ENCODE peak calls at places on chromosome 5, in eight cellular contexts. I is MCF 10A, T is cardiac muscle cell, D is pancreas, O is heart left ventricle, U is HepG2, M is SK-N-SH, Q is astrocyte of the cerebellum. K is an unnamed sample.

GRCh38 chr5:84372066-84372700 is 12.5 kb downstream of the EDIL3 start:
- DNase-seq in I (no peak), O (no peak), U (no peak), T (no peak), M (no peak), Q (peak; percentile 83), D (no peak), K (no peak)

GRCh38 chr5:78591227-78591626 is 57.3 kb downstream of the LHFPL2 start:
- DNase-seq in I (peak; percentile 48), T (no peak), O (no peak), M (no peak), Q (no peak), U (peak; percentile 54), D (no peak), K (peak; percentile 58)

GRCh38 chr5:97297063-97297715 is 114.1 kb upstream of the RIOK2 start:
- DNase-seq in U (peak; percentile 70), M (peak; percentile 32), O (no peak), Q (no peak), D (no peak), I (peak; percentile 56), T (peak; percentile 36), K (no peak)

GRCh38 chr5:107430077-107430625 is 240.6 kb downstream of the EFNA5 start:
- DNase-seq in M (peak; percentile 34), T (peak; percentile 24), Q (no peak), D (no peak), U (no peak), O (no peak), I (peak; percentile 30), K (no peak)

GRCh38 chr5:55692106-55692417 is 20.1 kb downstream of the SLC38A9 start:
- DNase-seq in D (no peak), O (no peak), U (no peak), Q (no peak), M (no peak), I (no peak), T (no peak), K (no peak)

GRCh38 chr5:6056280-6056679 is 322.1 kb downstream of the MED10 start:
- DNase-seq in Q (no peak), T (no peak), O (no peak), D (no peak), I (no peak), U (no peak), M (no peak), K (no peak)

GRCh38 chr5:58455966-58456365 is 3.9 kb downstream of the PLK2 start:
- DNase-seq in M (no peak), T (no peak), U (no peak), I (no peak), Q (no peak), D (no peak), O (no peak), K (no peak)

GRCh38 chr5:55172051-55172899 is 702 bp downstream of the CDC20B start:
- DNase-seq in Q (peak; percentile 72), O (peak; percentile 54), T (peak; percentile 82), D (peak; percentile 65), I (peak; percentile 96), M (peak; percentile 79), U (peak; percentile 80), K (peak; percentile 43)

GRCh38 chr5:96000308-96000707 is 38.7 kb upstream of the ELL2 start:
- DNase-seq in Q (no peak), M (no peak), I (no peak), O (no peak), T (no peak), U (no peak), D (no peak), K (no peak)

GRCh38 chr5:107235167-107235566 is 435.6 kb downstream of the EFNA5 start:
- DNase-seq in T (no peak), D (no peak), O (no peak), Q (no peak), M (no peak), I (no peak), U (no peak), K (no peak)

GRCh38 chr5:91556-92263 is at the start of gene PLEKHG4B:
- DNase-seq in T (peak; percentile 87), U (no peak), M (peak; percentile 95), Q (no peak), O (no peak), D (peak; percentile 16), I (no peak), K (no peak)

GRCh38 chr5:154756871-154757646 is 1.9 kb downstream of the LARP1 start:
- DNase-seq in I (peak; percentile 37), Q (no peak), O (peak; percentile 70), T (peak; percentile 51), D (peak; percentile 62), M (peak; percentile 77), U (no peak), K (no peak)

GRCh38 chr5:132475531-132475930 is 15.0 kb downstream of the IRF1 start:
- DNase-seq in U (peak; percentile 38), O (no peak), M (no peak), I (no peak), T (no peak), Q (no peak), D (no peak), K (no peak)

GRCh38 chr5:34722183-34722582 is 66.1 kb downstream of the RAI14 start:
- DNase-seq in M (no peak), Q (no peak), I (no peak), O (no peak), T (no peak), D (no peak), U (no peak), K (no peak)

GRCh38 chr5:7884491-7885273 is 15.7 kb downstream of the MTRR start:
- DNase-seq in D (no peak), Q (no peak), I (no peak), M (no peak), T (peak; percentile 60), U (no peak), O (no peak), K (no peak)

GRCh38 chr5:131684595-131684994 is 49.6 kb upstream of the RAPGEF6 start:
- DNase-seq in U (peak; percentile 57), T (no peak), O (no peak), M (no peak), Q (no peak), D (no peak), I (no peak), K (no peak)

GRCh38 chr5:85441853-85442252 is 1057.2 kb upstream of the EDIL3 start:
- DNase-seq in D (no peak), U (no peak), M (no peak), T (no peak), O (no peak), Q (no peak), I (no peak), K (no peak)

GRCh38 chr5:160697281-160697680 is 154.7 kb downstream of the ATP10B start:
- DNase-seq in Q (no peak), U (no peak), O (no peak), M (no peak), T (no peak), I (no peak), D (no peak), K (no peak)

GRCh38 chr5:28397502-28397941 is 1359.1 kb upstream of the CDH9 start:
- DNase-seq in I (peak; percentile 46), U (no peak), T (no peak), D (no peak), Q (peak; percentile 72), O (no peak), M (no peak), K (no peak)

GRCh38 chr5:1555011-1555807 is 31.4 kb upstream of the LPCAT1 start:
- DNase-seq in O (no peak), M (no peak), I (peak; percentile 97), U (peak; percentile 96), D (peak; percentile 40), Q (no peak), T (no peak), K (peak; percentile 40)

GRCh38 chr5:153256-153655 is 38.0 kb upstream of the LRRC14B start:
- DNase-seq in M (no peak), O (no peak), T (no peak), Q (no peak), D (no peak), U (no peak), I (no peak), K (no peak)

GRCh38 chr5:91225848-91226686 is 157.1 kb downstream of the ARRDC3 start:
- DNase-seq in U (peak; percentile 24), O (no peak), T (peak; percentile 35), I (peak; percentile 70), M (no peak), Q (no peak), D (peak; percentile 63), K (no peak)
- TF ChIP-seq CTCF in U (peak; percentile 77), O (peak; percentile 14), T (no peak), I (peak; percentile 65), M (peak; percentile 37), Q (peak; percentile 32), D (peak; percentile 35), K (no peak)

GRCh38 chr5:100709771-100710170 is 174.6 kb downstream of the FAM174A start:
- DNase-seq in D (no peak), U (no peak), I (no peak), O (peak; percentile 9), Q (no peak), T (no peak), M (no peak), K (no peak)

GRCh38 chr5:100708625-100709171 is 173.5 kb downstream of the FAM174A start:
- DNase-seq in Q (no peak), O (no peak), T (no peak), M (no peak), U (no peak), D (no peak), I (no peak), K (no peak)

GRCh38 chr5:100706796-100707195 is 171.6 kb downstream of the FAM174A start:
- DNase-seq in I (peak; percentile 58), Q (no peak), O (no peak), D (no peak), M (no peak), U (no peak), T (no peak), K (no peak)
- TF ChIP-seq CTCF in I (peak; percentile 41), Q (no peak), O (peak; percentile 20), D (no peak), M (peak; percentile 40), U (no peak), T (peak; percentile 47), K (no peak)

GRCh38 chr5:168989731-168990505 is 311.0 kb downstream of the SLIT3 start:
- DNase-seq in M (no peak), O (no peak), U (peak; percentile 32), Q (no peak), T (no peak), I (no peak), D (no peak), K (no peak)

GRCh38 chr5:168991991-168992390 is 308.9 kb downstream of the SLIT3 start:
- DNase-seq in M (no peak), O (no peak), D (no peak), Q (no peak), I (no peak), T (no peak), U (no peak), K (no peak)

GRCh38 chr5:168988699-168989098 is 312.2 kb downstream of the SLIT3 start:
- DNase-seq in M (no peak), D (no peak), T (no peak), I (no peak), Q (no peak), U (no peak), O (no peak), K (no peak)

GRCh38 chr5:168992687-168993086 is 308.3 kb downstream of the SLIT3 start:
- DNase-seq in M (peak; percentile 61), D (no peak), Q (no peak), O (no peak), T (peak; percentile 62), I (no peak), U (peak; percentile 16), K (no peak)

GRCh38 chr5:168991311-168991710 is 309.6 kb downstream of the SLIT3 start:
- DNase-seq in D (no peak), Q (no peak), O (no peak), M (no peak), U (no peak), T (no peak), I (no peak), K (no peak)
- TF ChIP-seq CTCF in D (no peak), Q (no peak), O (no peak), M (no peak), U (no peak), T (no peak), I (no peak), K (no peak)

GRCh38 chr5:14447958-14448881 is 133.4 kb upstream of the OTULINL start:
- DNase-seq in Q (no peak), O (peak; percentile 47), I (no peak), T (peak; percentile 18), M (peak; percentile 65), U (no peak), D (no peak), K (no peak)
- TF ChIP-seq CTCF in Q (no peak), O (no peak), I (no peak), T (no peak), M (no peak), U (no peak), D (no peak), K (no peak)

K was measured in AG09319.